ENCODE peak calls at places on chromosome 21, in four cellular contexts. U, F, J and X are unnamed samples.
A peak's percentile ranks its signal among the peaks of the same experiment; 100 is the strongest.

GRCh38 chr21:31558839-31559367 is 100.6 kb upstream of the SOD1 start:
- DNase-seq in F (peak; percentile 83), U (peak; percentile 89), J (peak; percentile 89), X (no peak)

GRCh38 chr21:39479164-39479563 is 27.4 kb downstream of the SH3BGR start:
- DNase-seq in J (no peak), F (no peak), U (no peak), X (no peak)

GRCh38 chr21:23977971-23978370 is 1629.3 kb downstream of the MRPL39 start:
- DNase-seq in F (no peak), J (no peak), U (no peak), X (no peak)

GRCh38 chr21:31564439-31564838 is 95.1 kb upstream of the SOD1 start:
- DNase-seq in J (no peak), F (no peak), U (no peak), X (peak; percentile 23)

GRCh38 chr21:25638634-25639166 is 358 bp upstream of the JAM2 start:
- DNase-seq in J (no peak), U (no peak), F (no peak), X (no peak)

GRCh38 chr21:36235058-36235582 is 78.5 kb downstream of the DOP1B start:
- DNase-seq in F (no peak), J (no peak), U (no peak), X (no peak)

GRCh38 chr21:35423694-35424093 is 374.6 kb upstream of the RUNX1 start:
- DNase-seq in U (no peak), J (no peak), F (no peak), X (no peak)

GRCh38 chr21:23543334-23543733 is 2063.9 kb downstream of the MRPL39 start:
- DNase-seq in U (no peak), J (no peak), F (no peak), X (no peak)

GRCh38 chr21:42164064-42164789 is 54.7 kb upstream of the ABCG1 start:
- DNase-seq in F (peak; percentile 75), J (peak; percentile 83), U (no peak), X (no peak)
- TF ChIP-seq CTCF in F (peak; percentile 36), J (peak; percentile 67), U (peak; percentile 42), X (peak; percentile 78)

GRCh38 chr21:29342394-29342957 is 43.8 kb downstream of the BACH1 start:
- DNase-seq in J (peak; percentile 24), F (peak; percentile 83), U (peak; percentile 2), X (no peak)
- H3K4me3 ChIP-seq in J (no peak overlapping the region), F (peak overlapping the region; percentile 34), U (no peak overlapping the region), X (no peak overlapping the region)

DNA sequence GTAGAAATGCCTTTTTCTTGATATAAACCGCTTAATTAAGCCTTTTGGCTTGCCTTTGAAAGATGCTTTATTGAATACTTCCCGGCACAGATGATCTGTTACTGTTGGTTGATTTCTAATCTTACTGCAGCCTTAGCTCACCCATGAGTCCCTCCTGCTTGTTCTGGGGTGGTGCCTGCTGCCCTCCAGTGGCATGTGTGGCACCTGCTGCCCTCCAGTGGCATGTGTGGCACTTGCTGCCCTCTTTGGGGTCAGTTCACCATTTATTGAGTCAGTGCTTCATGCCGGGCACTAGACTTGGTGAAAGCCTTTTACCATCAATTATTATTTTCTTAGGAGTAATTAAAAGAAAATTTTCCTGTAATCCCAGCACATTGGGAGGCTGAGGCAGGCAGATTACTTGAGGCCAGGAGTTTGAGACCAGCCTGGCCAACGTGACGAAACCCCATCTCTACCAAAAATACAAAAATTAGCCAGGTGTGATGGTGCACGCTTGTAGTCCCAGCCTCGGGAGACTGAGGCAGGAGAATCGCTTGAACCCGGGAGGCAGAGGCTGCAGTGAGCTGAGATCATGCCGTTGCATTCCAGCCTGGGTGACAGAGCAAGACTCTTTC is 54.3 kb downstream of the ADARB1 start:
- DNase-seq in J (peak; percentile 77), F (peak; percentile 91), U (peak; percentile 50), X (no peak)
- TF ChIP-seq CTCF in J (peak; percentile 90), F (peak; percentile 93), U (peak; percentile 75), X (peak; percentile 99)

DNA sequence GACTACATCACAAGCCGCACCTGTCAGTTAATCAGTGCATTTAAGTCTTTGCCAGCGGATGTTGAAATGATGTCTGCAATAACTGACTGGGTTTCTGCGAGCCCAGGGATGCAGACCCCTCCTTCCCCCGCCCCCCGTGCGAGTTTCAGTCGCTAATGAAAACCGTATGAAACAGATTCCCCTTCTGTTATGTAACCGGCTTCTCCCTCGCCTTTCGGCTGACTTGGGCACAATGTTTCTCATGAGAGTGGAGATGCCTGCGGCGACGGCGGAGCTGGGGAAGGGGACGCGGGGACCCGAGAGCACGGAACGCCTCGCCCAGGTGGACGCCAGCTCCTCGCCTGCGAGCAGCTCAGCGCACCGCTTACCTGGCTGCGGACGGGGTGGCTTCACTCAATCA is 741 bp downstream of the KCNJ6 start:
- DNase-seq in U (no peak), J (no peak), F (no peak), X (no peak)
- H3K4me3 ChIP-seq in U (peak overlapping the region; percentile 59), J (no peak overlapping the region), F (peak overlapping the region; percentile 56), X (peak overlapping the region; percentile 44)